ENCODE peak calls at places on chromosomes 11 and 22, in eight cellular contexts. W is mammary epithelial cell, O is uterus, S is Peyer's patch, I is cardiac muscle cell, G is aorta, P is trophoblast cell, E is tibial nerve. U is an unnamed sample.
A peak's percentile ranks its signal among the peaks of the same experiment; 100 is the strongest.

GRCh38 chr11:17314232-17314547 is 37.4 kb upstream of the NCR3LG1 start:
- DNase-seq in W (peak; percentile 91), O (no peak), S (no peak), I (peak; percentile 13), G (no peak), P (no peak), E (no peak), U (no peak)

GRCh38 chr11:109123811-109124787 is 297.9 kb upstream of the C11orf87 start:
- DNase-seq in W (no peak), O (no peak), S (no peak), I (peak; percentile 24), G (peak; percentile 54), P (no peak), E (no peak), U (no peak)

GRCh38 chr11:43687120-43687791 is 6.7 kb downstream of the HSD17B12 start:
- DNase-seq in W (peak; percentile 47), O (peak; percentile 25), S (no peak), I (peak; percentile 39), G (peak; percentile 71), P (peak; percentile 13), E (peak; percentile 8), U (no peak)

GRCh38 chr11:79382301-79382700 is 58.5 kb downstream of the TENM4 start:
- DNase-seq in W (no peak), O (no peak), S (no peak), I (no peak), G (no peak), P (peak; percentile 86), E (no peak), U (no peak)

GRCh38 chr22:44752285-44753188 is at the start of gene ARHGAP8:
- DNase-seq in W (no peak), O (no peak), S (peak; percentile 62), I (peak; percentile 15), G (no peak), P (peak; percentile 14), E (no peak), U (peak; percentile 14)

GRCh38 chr22:20422271-20422958 is 15.2 kb downstream of the SCARF2 start:
- DNase-seq in W (no peak), O (no peak), S (no peak), I (no peak), G (peak; percentile 51), P (no peak), E (no peak), U (no peak)

GRCh38 chr11:12131943-12132789 is 21.8 kb downstream of the MICAL2 start:
- DNase-seq in W (no peak), O (peak; percentile 22), S (no peak), I (no peak), G (no peak), P (no peak), E (no peak), U (no peak)

GRCh38 chr22:30675436-30675835 is 7.8 kb upstream of the DUSP18 start:
- DNase-seq in W (no peak), O (no peak), S (no peak), I (no peak), G (no peak), P (no peak), E (no peak), U (no peak)

GRCh38 chr11:104637652-104638170 is 260.5 kb downstream of the CASP12 start:
- DNase-seq in W (no peak), O (no peak), S (no peak), I (no peak), G (no peak), P (peak; percentile 83), E (no peak), U (no peak)

GRCh38 chr11:117458275-117459120 is 130.8 kb downstream of the CEP164 start:
- DNase-seq in W (peak; percentile 76), O (no peak), S (no peak), I (no peak), G (no peak), P (no peak), E (no peak), U (no peak)

GRCh38 chr11:34546511-34547206 is 33.1 kb upstream of the ELF5 start:
- DNase-seq in W (peak; percentile 7), O (no peak), S (no peak), I (no peak), G (no peak), P (no peak), E (no peak), U (no peak)

GRCh38 chr22:22999473-22999872 is 70.8 kb upstream of the GNAZ start:
- DNase-seq in W (peak; percentile 9), O (no peak), S (no peak), I (no peak), G (no peak), P (no peak), E (no peak), U (no peak)
- H3K36me3 ChIP-seq in W (no peaks in the 10 kb centered on the region), O (no peaks in the 10 kb centered on the region), S (no peaks in the 10 kb centered on the region), I (no peaks in the 10 kb centered on the region), G (no peaks in the 10 kb centered on the region), P (no peaks in the 10 kb centered on the region), E (no peaks in the 10 kb centered on the region), U (no peaks in the 10 kb centered on the region)

GRCh38 chr11:65340226-65340625 is 6.6 kb downstream of the DPF2 start:
- DNase-seq in W (no peak), O (no peak), S (no peak), I (no peak), G (no peak), P (no peak), E (no peak), U (no peak)

GRCh38 chr11:65334696-65335295 is 1.1 kb downstream of the DPF2 start:
- DNase-seq in W (no peak), O (no peak), S (no peak), I (no peak), G (no peak), P (no peak), E (no peak), U (no peak)

GRCh38 chr11:65338680-65339079 is 5.0 kb downstream of the DPF2 start:
- DNase-seq in W (no peak), O (no peak), S (no peak), I (no peak), G (no peak), P (no peak), E (no peak), U (no peak)
- H3K36me3 ChIP-seq in W (peaks cover 9% of the 10 kb centered on the region), O (no peaks in the 10 kb centered on the region), S (peaks cover 48% of the 10 kb centered on the region), I (peaks cover 24% of the 10 kb centered on the region), G (peaks cover 15% of the 10 kb centered on the region), P (peaks cover 36% of the 10 kb centered on the region), E (no peaks in the 10 kb centered on the region), U (peaks cover 42% of the 10 kb centered on the region)

GRCh38 chr22:43325176-43325575 is 18.0 kb downstream of the SCUBE1 start:
- DNase-seq in W (no peak), O (no peak), S (no peak), I (no peak), G (no peak), P (no peak), E (no peak), U (no peak)

GRCh38 chr22:43329061-43329460 is 14.1 kb downstream of the SCUBE1 start:
- DNase-seq in W (no peak), O (no peak), S (no peak), I (no peak), G (no peak), P (no peak), E (no peak), U (no peak)

GRCh38 chr22:43330178-43331063 is 12.8 kb downstream of the SCUBE1 start:
- DNase-seq in W (no peak), O (no peak), S (no peak), I (no peak), G (no peak), P (no peak), E (no peak), U (no peak)

GRCh38 chr22:43326342-43326825 is 16.8 kb downstream of the SCUBE1 start:
- DNase-seq in W (no peak), O (no peak), S (no peak), I (no peak), G (no peak), P (no peak), E (no peak), U (no peak)

GRCh38 chr22:43327039-43327438 is 16.1 kb downstream of the SCUBE1 start:
- DNase-seq in W (no peak), O (no peak), S (no peak), I (no peak), G (no peak), P (no peak), E (no peak), U (no peak)
- H3K36me3 ChIP-seq in W (no peaks in the 10 kb centered on the region), O (no peaks in the 10 kb centered on the region), S (no peaks in the 10 kb centered on the region), I (no peaks in the 10 kb centered on the region), G (no peaks in the 10 kb centered on the region), P (no peaks in the 10 kb centered on the region), E (no peaks in the 10 kb centered on the region), U (no peaks in the 10 kb centered on the region)

DNA sequence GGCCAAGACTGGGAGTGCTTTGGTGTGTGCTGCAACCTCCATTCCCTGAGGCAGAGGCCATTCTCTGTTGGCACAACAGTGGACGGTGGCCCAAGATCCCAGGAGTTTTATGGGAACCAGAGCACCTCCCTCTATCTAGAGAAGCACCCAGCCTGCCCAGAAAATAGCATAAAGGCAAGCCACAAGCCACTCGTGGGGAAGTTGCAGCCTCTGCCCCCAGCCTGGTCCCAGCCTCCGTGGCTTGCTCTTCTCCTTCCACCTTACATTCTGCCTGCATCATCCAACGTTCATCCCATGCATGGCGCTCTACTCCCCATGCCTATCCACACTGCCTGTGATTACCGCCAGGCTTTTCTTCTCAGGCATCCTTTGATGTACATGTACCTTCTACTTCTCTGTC is 15.8 kb downstream of the IL17RA start:
- DNase-seq in W (no peak), O (no peak), S (no peak), I (no peak), G (no peak), P (no peak), E (no peak), U (no peak)
- H3K36me3 ChIP-seq in W (no peaks in the 10 kb centered on the region), O (no peaks in the 10 kb centered on the region), S (peaks cover 82% of the 10 kb centered on the region), I (no peaks in the 10 kb centered on the region), G (peaks cover 12% of the 10 kb centered on the region), P (peaks cover 27% of the 10 kb centered on the region), E (no peaks in the 10 kb centered on the region), U (peaks cover 64% of the 10 kb centered on the region)

DNA sequence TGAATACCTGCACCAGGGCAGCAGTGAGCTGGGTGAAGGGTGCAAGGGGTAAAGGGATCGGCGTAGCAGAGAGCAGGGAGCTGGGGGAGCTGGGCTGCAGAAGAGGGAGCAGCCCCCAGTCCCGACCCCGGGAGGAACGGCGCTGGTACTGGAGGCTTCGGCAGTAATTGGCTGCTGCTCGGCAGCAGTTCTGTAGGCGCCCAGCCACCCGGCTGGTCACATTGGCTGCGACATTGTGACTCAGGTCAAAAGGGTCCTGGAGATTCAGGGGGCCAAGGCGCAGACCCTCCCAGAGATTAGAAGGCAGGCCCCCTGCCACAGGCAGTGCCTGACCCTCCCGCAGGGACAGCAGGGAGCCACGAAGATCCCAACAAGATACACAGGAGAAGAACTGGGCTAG is 2.1 kb upstream of the EEF1G start:
- DNase-seq in W (no peak), O (no peak), S (no peak), I (no peak), G (peak; percentile 42), P (no peak), E (no peak), U (no peak)
- H3K36me3 ChIP-seq in W (peaks cover 20% of the 10 kb centered on the region), O (no peaks in the 10 kb centered on the region), S (peaks cover 46% of the 10 kb centered on the region), I (peaks cover 36% of the 10 kb centered on the region), G (no peaks in the 10 kb centered on the region), P (peaks cover 34% of the 10 kb centered on the region), E (peaks cover 2% of the 10 kb centered on the region), U (peaks cover 42% of the 10 kb centered on the region)

DNA sequence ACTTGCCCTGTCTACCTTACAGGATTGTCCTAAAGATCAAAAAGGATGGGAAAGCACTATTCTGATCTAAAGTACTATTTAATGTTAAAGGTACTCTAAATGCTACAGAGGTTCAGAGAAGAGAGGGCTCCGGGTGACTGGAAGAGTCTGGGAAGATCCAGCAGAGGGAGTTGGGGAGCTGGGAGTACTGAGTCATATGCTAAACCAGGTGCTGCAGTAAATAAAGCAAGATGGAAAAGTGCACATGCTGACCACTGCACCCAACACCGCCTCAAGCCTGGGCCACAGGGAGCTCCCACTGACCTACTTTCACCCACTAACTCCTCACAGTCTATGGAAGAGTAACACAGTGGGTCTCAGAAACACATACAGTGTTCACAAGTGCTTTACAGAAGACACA is 49.3 kb downstream of the WT1 start:
- DNase-seq in W (peak; percentile 47), O (peak; percentile 61), S (no peak), I (peak; percentile 55), G (no peak), P (peak; percentile 38), E (no peak), U (no peak)
- H3K36me3 ChIP-seq in W (no peaks in the 10 kb centered on the region), O (no peaks in the 10 kb centered on the region), S (no peaks in the 10 kb centered on the region), I (no peaks in the 10 kb centered on the region), G (no peaks in the 10 kb centered on the region), P (no peaks in the 10 kb centered on the region), E (no peaks in the 10 kb centered on the region), U (no peaks in the 10 kb centered on the region)

U was measured in CD4-positive, alpha-beta memory T cell.